ENCODE peak calls at places on chromosomes 16 and 17, in four cellular contexts. One of them, this sample, is unnamed.

GRCh38 chr17:68458260-68459029 is 1.1 kb upstream of the WIPI1 start:
- DNase-seq in adrenal gland: no peak
- DNase-seq in psoas muscle: no peak
- DNase-seq in tibial artery: no peak
- DNase-seq in this sample: no peak

GRCh38 chr17:17050346-17051345 is 8.4 kb downstream of the MPRIP start:
- DNase-seq in adrenal gland: peak
- DNase-seq in tibial artery: peak
- DNase-seq in psoas muscle: no peak
- DNase-seq in this sample: no peak

GRCh38 chr16:6247771-6248170 is 1084.9 kb upstream of the RBFOX1 start:
- DNase-seq in adrenal gland: no peak
- DNase-seq in psoas muscle: no peak
- DNase-seq in tibial artery: no peak
- DNase-seq in this sample: no peak

GRCh38 chr16:67563708-67564468 is 1.6 kb downstream of the CTCF start:
- DNase-seq in psoas muscle: peak
- DNase-seq in tibial artery: peak
- DNase-seq in adrenal gland: peak
- DNase-seq in this sample: no peak

GRCh38 chr16:10514369-10515055 is 65.9 kb downstream of the EMP2 start:
- DNase-seq in psoas muscle: no peak
- DNase-seq in adrenal gland: peak
- DNase-seq in tibial artery: peak
- DNase-seq in this sample: no peak

GRCh38 chr16:660459-661183 is 7.3 kb upstream of the RHOT2 start:
- DNase-seq in psoas muscle: peak
- DNase-seq in tibial artery: peak
- DNase-seq in adrenal gland: peak
- DNase-seq in this sample: peak

GRCh38 chr16:88287219-88287618 is 95.5 kb upstream of the ZNF469 start:
- DNase-seq in psoas muscle: no peak
- DNase-seq in tibial artery: no peak
- DNase-seq in adrenal gland: no peak
- DNase-seq in this sample: peak

GRCh38 chr16:57270221-57271062 is 14.0 kb downstream of the PLLP start:
- DNase-seq in tibial artery: no peak
- DNase-seq in adrenal gland: no peak
- DNase-seq in psoas muscle: no peak
- DNase-seq in this sample: no peak

GRCh38 chr17:49703557-49704277 is 4.0 kb downstream of the SLC35B1 start:
- DNase-seq in psoas muscle: no peak
- DNase-seq in tibial artery: no peak
- DNase-seq in adrenal gland: peak
- DNase-seq in this sample: no peak

GRCh38 chr16:4372578-4373355 is 1.1 kb downstream of the VASN start:
- DNase-seq in psoas muscle: no peak
- DNase-seq in adrenal gland: peak
- DNase-seq in tibial artery: peak
- DNase-seq in this sample: no peak

GRCh38 chr17:42879596-42879985 is 21.0 kb upstream of the G6PC1 start:
- DNase-seq in adrenal gland: no peak
- DNase-seq in psoas muscle: no peak
- DNase-seq in tibial artery: no peak
- DNase-seq in this sample: no peak